ENCODE peak calls at places on chromosome 22, in five cellular contexts. D is IMR-90, I is tibial nerve, U is heart left ventricle, H is K562. J is an unnamed sample.

GRCh38 chr22:47450876-47451475 is 688.5 kb downstream of the TBC1D22A start:
- DNase-seq in I (no peak), D (no peak), H (no peak), U (no peak), J (no peak)

GRCh38 chr22:47172771-47173534 is 410.5 kb downstream of the TBC1D22A start:
- DNase-seq in H (no peak), D (no peak), U (no peak), I (no peak), J (no peak)

GRCh38 chr22:41094036-41094435 is 1.6 kb downstream of the EP300 start:
- DNase-seq in H (no peak), D (peak; percentile 40), U (no peak), I (no peak), J (no peak)

GRCh38 chr22:25404556-25404922 is 159.9 kb upstream of the GRK3 start:
- DNase-seq in I (no peak), D (no peak), H (peak; percentile 51), U (no peak), J (no peak)

GRCh38 chr22:38230916-38231315 is 29.1 kb downstream of the MAFF start:
- DNase-seq in H (no peak), U (no peak), D (no peak), I (no peak), J (no peak)

GRCh38 chr22:48931452-48931851 is 896.2 kb downstream of the BRD1 start:
- DNase-seq in H (no peak), D (no peak), U (no peak), I (no peak), J (no peak)

GRCh38 chr22:46388647-46389046 is 53.1 kb downstream of the TRMU start:
- DNase-seq in H (no peak), U (no peak), D (no peak), I (no peak), J (no peak)

GRCh38 chr22:40534379-40535188 is 101.9 kb downstream of the MRTFA start:
- DNase-seq in H (no peak), U (no peak), D (peak; percentile 71), I (no peak), J (no peak)

GRCh38 chr22:26835929-26836528 is 178.6 kb downstream of the MIAT start:
- DNase-seq in D (peak; percentile 23), H (peak; percentile 65), U (no peak), I (peak; percentile 32), J (no peak)

GRCh38 chr22:50274311-50274710 is 4.1 kb upstream of the MAPK11 start:
- DNase-seq in I (peak; percentile 44), D (peak; percentile 54), H (peak; percentile 29), U (peak; percentile 60), J (peak; percentile 48)

GRCh38 chr22:49406879-49407587 is 420.6 kb downstream of the BRD1 start:
- DNase-seq in I (no peak), D (no peak), H (no peak), U (no peak), J (no peak)

GRCh38 chr22:47129902-47130301 is 367.5 kb downstream of the TBC1D22A start:
- DNase-seq in H (peak; percentile 76), I (no peak), U (no peak), D (no peak), J (no peak)

GRCh38 chr22:47030881-47031627 is 268.6 kb downstream of the TBC1D22A start:
- DNase-seq in D (no peak), I (no peak), U (peak; percentile 19), H (peak; percentile 22), J (no peak)

GRCh38 chr22:31977141-31977781 is 32.9 kb downstream of the YWHAH start:
- DNase-seq in H (peak; percentile 61), I (peak; percentile 86), U (peak; percentile 77), D (peak; percentile 54), J (peak; percentile 74)

GRCh38 chr22:31474743-31475142 is 14.9 kb downstream of the EIF4ENIF1 start:
- DNase-seq in U (no peak), I (no peak), D (peak; percentile 89), H (no peak), J (no peak)

GRCh38 chr22:25062378-25063095 is 110.0 kb downstream of the KIAA1671 start:
- DNase-seq in H (no peak), U (no peak), D (no peak), I (no peak), J (no peak)

GRCh38 chr22:39233736-39234120 is 11.1 kb downstream of the PDGFB start:
- DNase-seq in H (no peak), D (no peak), I (no peak), U (peak; percentile 90), J (peak; percentile 80)
- H3K4me1 ChIP-seq in H (peaks cover 56% of the 10 kb centered on the region), D (peaks cover 3% of the 10 kb centered on the region), I (peaks cover 58% of the 10 kb centered on the region), U (peaks cover 85% of the 10 kb centered on the region), J (peaks cover 94% of the 10 kb centered on the region)

GRCh38 chr22:20431520-20432237 is 5.9 kb downstream of the SCARF2 start:
- DNase-seq in H (peak; percentile 87), D (no peak), U (no peak), I (no peak), J (no peak)
- H3K4me1 ChIP-seq in H (peaks cover 47% of the 10 kb centered on the region), D (peaks cover 18% of the 10 kb centered on the region), U (peaks cover 36% of the 10 kb centered on the region), I (peaks cover 27% of the 10 kb centered on the region), J (peaks cover 8% of the 10 kb centered on the region)

DNA sequence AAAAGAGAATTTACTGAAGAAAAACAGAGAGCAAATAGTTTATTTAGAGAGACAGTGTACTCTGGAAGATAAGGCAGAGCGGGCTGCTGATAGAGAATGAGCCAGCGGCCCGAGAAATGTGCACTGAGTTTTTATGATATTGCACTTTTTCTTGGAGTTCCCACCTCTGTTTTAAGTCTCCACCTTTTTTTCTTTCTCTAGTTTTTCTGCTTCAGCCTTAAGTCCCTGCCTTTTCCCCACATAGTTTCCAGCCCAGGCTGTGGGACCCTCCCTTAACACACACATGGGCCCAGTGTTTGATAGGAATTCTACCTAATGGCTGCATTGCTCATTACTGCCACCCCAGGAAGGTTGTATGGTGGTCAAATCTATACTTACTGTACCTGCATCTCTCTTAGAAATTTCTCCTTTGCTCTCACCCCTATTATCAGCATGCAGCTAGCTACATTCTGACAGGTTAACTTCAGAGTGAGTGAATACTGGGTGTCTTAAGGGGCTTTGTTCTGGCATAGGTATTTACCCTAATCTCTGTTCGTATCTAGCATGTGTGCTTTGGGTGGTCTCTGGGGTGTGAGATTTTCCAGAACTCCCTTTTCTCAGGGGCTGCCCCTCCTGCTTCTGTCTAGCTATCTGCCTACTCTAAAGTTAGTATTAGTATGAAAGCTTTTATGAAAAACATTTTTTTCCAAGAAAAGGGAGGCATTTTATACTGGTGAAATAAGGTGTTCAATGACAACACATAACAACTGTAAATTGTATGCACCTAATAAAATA is 127.3 kb upstream of the TOP3B start:
- DNase-seq in D (no peak), U (no peak), I (no peak), H (peak; percentile 76), J (no peak)
- H3K4me1 ChIP-seq in D (peaks cover 16% of the 10 kb centered on the region), U (no peaks in the 10 kb centered on the region), I (no peaks in the 10 kb centered on the region), H (peaks cover 13% of the 10 kb centered on the region), J (no peaks in the 10 kb centered on the region)

DNA sequence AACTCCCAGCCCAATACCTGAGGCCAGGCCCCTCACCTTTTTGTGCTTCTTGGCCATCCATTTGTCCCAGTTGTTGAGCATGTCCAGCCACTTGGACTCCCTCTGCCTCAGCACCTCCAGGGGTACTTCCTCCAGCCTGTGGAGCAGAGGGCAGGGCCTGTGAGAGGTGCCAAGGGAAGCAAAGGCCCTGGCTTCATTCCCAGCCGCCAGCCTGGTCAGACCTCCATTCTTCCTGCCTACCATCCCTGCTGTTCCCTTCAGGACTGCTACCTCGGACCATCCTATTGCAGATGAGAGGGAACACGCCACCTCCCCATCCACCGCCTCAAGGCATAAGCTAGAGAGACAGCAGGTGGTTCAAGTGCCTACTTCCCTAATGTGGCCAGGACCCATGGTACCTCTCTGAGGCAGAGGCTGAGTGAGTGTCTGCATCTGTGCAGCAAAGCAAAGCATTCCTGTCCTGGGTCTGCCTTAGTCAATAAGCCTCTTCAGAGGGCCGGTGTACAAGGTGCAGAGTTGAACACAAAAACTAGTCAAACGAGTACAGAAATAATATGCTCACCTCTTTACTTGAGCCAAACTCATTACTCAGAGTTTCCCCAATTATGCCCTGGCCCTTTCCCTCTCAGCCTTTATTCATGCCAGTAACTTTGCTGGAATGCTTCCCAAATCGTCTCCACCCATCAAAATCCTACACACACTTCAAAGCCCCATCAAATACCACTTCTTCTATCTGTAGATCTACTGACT is 15.4 kb upstream of the CASTOR1 start:
- DNase-seq in I (no peak), H (no peak), U (no peak), D (no peak), J (peak; percentile 49)
- H3K4me1 ChIP-seq in I (peaks cover 92% of the 10 kb centered on the region), H (peaks cover 5% of the 10 kb centered on the region), U (peaks cover 98% of the 10 kb centered on the region), D (peaks cover 21% of the 10 kb centered on the region), J (peaks cover 98% of the 10 kb centered on the region)

GRCh38 chr22:37218771-37219411 is 6.6 kb upstream of the SSTR3 start:
- DNase-seq in I (no peak), D (no peak), H (no peak), U (no peak), J (no peak)
- H3K4me1 ChIP-seq in I (peaks cover 7% of the 10 kb centered on the region), D (no peaks in the 10 kb centered on the region), H (no peaks in the 10 kb centered on the region), U (no peaks in the 10 kb centered on the region), J (no peaks in the 10 kb centered on the region)

GRCh38 chr22:28955817-28956216 is 72.4 kb downstream of the ZNRF3 start:
- DNase-seq in D (no peak), U (no peak), I (no peak), H (no peak), J (no peak)
- H3K4me1 ChIP-seq in D (peaks cover 9% of the 10 kb centered on the region), U (peaks cover 11% of the 10 kb centered on the region), I (peaks cover 20% of the 10 kb centered on the region), H (no peaks in the 10 kb centered on the region), J (peaks cover 19% of the 10 kb centered on the region)

GRCh38 chr22:36356708-36357694 is 30.8 kb downstream of the MYH9 start:
- DNase-seq in U (peak; percentile 54), D (peak; percentile 62), H (no peak), I (no peak), J (no peak)
- H3K4me1 ChIP-seq in U (peaks cover 97% of the 10 kb centered on the region), D (peaks cover 62% of the 10 kb centered on the region), H (peaks cover 12% of the 10 kb centered on the region), I (peaks cover 92% of the 10 kb centered on the region), J (peaks cover 97% of the 10 kb centered on the region)

J was measured in heart right ventricle.